ENCODE peak calls at places on chromosomes 7 and 10, in four cellular contexts. H, K, G and Y are unnamed samples.

GRCh38 chr7:151436446-151437162 is 3.3 kb downstream of the CRYGN start:
- DNase-seq in G (no peak), K (no peak), H (no peak), Y (peak)

GRCh38 chr7:1569016-1569415 is 816 bp downstream of the PSMG3 start:
- DNase-seq in G (peak), H (no peak), K (no peak), Y (peak)

GRCh38 chr10:117955171-117955570 is 91.6 kb downstream of the RAB11FIP2 start:
- DNase-seq in H (no peak), G (no peak), K (no peak), Y (no peak)

GRCh38 chr7:102834999-102835398 is 77.8 kb upstream of the LRRC17 start:
- DNase-seq in G (no peak), H (peak), K (no peak), Y (peak)

GRCh38 chr7:101122933-101123702 is 3.8 kb upstream of the SERPINE1 start:
- DNase-seq in G (no peak), K (no peak), H (no peak), Y (no peak)

GRCh38 chr7:30468791-30469190 is 9.8 kb downstream of the NOD1 start:
- DNase-seq in H (no peak), K (no peak), G (no peak), Y (peak)

GRCh38 chr10:11010582-11010981 is 7.1 kb upstream of the CELF2 start:
- DNase-seq in G (no peak), H (no peak), K (no peak), Y (no peak)

GRCh38 chr10:93333278-93333978 is 148.7 kb downstream of the MYOF start:
- DNase-seq in K (peak), G (no peak), H (no peak), Y (no peak)

GRCh38 chr10:131701131-131701947 is 199.5 kb upstream of the PPP2R2D start:
- DNase-seq in K (no peak), H (no peak), G (no peak), Y (no peak)

GRCh38 chr7:24714676-24715010 is 42.6 kb downstream of the GSDME start:
- DNase-seq in G (no peak), K (no peak), H (no peak), Y (no peak)

GRCh38 chr10:47450442-47450841 is 33.5 kb downstream of the ANXA8 start:
- DNase-seq in K (no peak), G (no peak), H (no peak), Y (no peak)

DNA sequence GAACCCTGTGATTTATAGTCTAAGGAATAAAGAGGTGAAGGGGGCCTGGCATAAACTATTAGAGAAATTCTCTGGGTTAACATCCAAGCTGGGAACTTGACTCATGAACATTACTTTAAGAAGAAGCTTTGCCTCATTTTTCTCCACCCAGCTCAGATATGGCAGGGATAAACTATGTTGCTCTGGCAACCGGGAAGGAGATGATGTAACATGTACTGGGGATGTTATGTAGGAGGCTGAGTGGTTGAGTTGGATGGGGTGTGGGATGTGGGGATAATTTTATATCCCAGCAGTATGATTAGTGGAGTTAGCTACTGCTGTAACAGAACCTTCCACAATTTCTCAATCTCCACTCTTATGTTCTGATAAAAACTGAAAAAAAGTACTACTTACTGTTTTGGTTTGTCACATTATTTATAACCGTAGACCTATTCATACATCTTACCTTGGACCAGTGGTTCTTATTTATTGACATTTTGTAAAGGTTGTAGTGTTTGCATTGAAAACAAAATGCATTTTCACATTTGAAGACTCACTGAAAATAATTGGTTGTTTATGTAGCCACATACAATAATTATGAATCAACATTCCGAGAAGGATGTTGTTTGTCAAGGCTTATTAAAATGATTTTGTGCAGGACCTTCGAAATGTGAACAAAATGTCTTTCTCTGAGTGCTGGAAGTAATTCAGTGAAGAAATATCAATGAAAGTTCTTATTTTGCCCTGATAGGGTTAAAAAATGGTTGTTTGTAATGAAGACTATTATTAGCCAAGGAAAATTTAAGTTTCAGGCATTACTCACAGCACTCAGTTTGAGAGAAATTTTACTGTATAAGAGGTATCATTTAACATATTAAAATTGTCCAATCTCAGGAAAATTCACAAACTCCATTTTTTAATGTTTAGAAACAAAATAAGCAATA is 1.3 kb downstream of the OR2F2 start:
- DNase-seq in H (no peak), G (no peak), K (no peak), Y (peak)
- TF ChIP-seq CHD1 in H (no peak), G (no peak), K (no peak), Y (no peak)

GRCh38 chr10:114474989-114475388 is 70.7 kb upstream of the AFAP1L2 start:
- DNase-seq in G (no peak), K (no peak), H (no peak), Y (no peak)

GRCh38 chr10:114473776-114474175 is 69.5 kb upstream of the AFAP1L2 start:
- DNase-seq in H (no peak), K (no peak), G (no peak), Y (no peak)

GRCh38 chr10:114472874-114473248 is 68.6 kb upstream of the AFAP1L2 start:
- DNase-seq in H (no peak), K (no peak), G (no peak), Y (no peak)

GRCh38 chr10:114470956-114471905 is 66.9 kb upstream of the AFAP1L2 start:
- DNase-seq in K (no peak), G (peak), H (peak), Y (peak)

DNA sequence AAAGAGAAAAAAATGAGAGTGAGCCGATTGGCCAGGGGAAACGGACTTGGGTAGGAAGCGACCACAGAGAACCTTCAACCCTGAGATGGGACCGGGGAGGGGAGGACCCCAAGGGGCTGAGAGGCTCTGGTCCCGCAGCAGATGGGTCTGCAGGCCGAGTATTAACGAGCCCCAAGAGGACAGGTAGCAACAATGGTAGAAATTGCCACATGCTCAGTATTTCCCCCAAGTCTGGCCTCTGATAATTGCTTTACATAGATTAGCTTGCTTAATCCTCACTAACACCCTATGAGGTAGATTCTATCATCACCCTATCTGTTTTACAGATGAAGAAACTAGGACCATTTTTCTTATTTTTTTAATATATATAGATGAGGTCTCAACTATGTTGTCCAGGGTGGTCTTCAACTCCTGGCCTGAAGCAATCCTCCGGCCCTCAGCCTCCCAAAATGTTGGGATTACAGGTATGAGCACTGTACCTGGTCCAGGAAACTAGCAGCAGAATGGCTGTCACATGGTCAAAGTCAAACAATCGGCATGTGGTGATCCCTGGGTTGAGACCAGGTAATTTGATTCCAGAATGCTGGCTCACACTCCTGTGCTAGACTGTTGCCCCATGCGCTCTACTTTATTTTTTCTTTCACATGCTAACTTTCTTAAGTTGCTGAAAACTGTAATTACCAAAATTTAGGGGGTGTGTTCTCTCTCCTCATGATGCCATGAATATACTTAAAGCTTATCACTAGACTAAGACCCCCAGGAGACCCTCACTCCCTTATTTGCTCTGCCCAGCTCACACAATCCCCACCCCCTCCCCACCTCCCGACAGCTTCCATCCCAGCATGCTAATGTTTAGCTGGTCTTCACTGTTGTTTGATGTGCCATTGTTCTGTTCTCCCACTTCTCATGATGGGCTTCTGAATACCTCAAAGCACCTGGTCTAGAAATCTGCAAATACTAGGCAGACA is 67.9 kb upstream of the AFAP1L2 start:
- DNase-seq in K (no peak), G (no peak), H (no peak), Y (no peak)
- H3K27ac ChIP-seq in K (no peak), G (no peak), H (no peak), Y (no peak)

GRCh38 chr10:34969171-34969570 is 121.0 kb downstream of the CUL2 start:
- DNase-seq in G (no peak), H (no peak), K (no peak), Y (no peak)

GRCh38 chr10:34967411-34967880 is 122.7 kb downstream of the CUL2 start:
- DNase-seq in H (no peak), K (no peak), G (no peak), Y (peak)

GRCh38 chr10:34964166-34964800 is 125.9 kb downstream of the CUL2 start:
- DNase-seq in G (no peak), H (no peak), K (no peak), Y (no peak)

GRCh38 chr10:34962866-34963265 is 127.3 kb downstream of the CUL2 start:
- DNase-seq in K (no peak), G (no peak), H (no peak), Y (no peak)

DNA sequence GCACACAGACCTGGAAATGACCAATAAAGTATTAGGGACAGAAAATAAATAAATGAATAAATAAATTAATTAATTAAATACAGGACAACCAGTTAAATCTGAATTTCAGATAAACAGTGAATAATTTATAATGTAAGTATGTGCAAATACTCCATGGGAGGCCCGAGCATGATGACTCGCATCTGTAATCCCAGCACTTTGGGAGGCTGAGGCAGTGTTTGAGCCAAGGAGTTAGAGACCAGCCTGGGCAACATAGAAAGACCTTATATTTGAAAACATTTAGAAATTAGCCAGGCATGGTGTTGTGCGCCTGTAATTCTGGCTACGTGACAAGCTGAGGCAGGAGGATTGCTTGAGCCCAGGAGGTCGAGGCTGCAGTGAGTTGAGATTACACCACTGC is 123.7 kb downstream of the CUL2 start:
- DNase-seq in H (no peak), K (no peak), G (no peak), Y (peak)
- TF ChIP-seq CHD1 in H (no peak), K (no peak), G (no peak), Y (no peak)

DNA sequence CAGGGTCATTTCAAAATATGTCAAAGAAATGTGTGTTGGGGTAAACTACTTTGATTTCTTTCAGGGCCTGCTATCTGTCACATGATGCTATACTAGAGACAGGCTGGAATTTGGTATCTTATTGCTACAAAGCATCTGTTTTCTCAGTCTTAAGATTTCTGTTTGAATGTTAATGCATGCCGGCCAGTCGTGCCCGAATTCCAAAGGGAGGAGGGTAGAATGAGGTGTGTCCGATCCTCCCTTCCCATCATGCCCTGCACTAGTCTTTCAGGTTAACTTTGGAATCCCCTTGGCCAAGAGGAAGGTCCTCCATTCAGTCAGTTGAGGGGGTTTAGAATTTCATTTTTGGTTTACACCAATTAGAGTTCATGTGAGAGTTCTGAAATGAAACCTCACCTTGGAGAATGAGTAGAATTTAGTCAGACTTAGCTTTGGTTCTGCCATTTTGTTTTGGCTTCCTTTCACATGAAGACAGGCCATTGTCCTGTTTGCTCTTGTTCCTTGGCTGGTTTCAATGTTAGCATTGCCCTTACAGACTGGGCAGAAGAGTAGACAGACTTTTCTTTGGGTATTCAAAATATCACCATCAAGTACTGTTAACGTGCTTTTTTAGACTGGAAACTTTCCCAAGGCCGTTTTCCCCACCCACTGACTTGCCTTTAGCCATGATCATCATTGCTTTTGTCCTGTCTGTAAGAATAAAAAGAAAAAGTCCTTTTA is 95.8 kb downstream of the CAMK1D start:
- DNase-seq in G (no peak), H (no peak), K (no peak), Y (no peak)
- H3K27ac ChIP-seq in G (no peak), H (no peak), K (no peak), Y (no peak)

GRCh38 chr10:67571503-67571902 is 124.5 kb downstream of the CTNNA3 start:
- DNase-seq in G (no peak), H (no peak), K (no peak), Y (no peak)

GRCh38 chr10:67575530-67575929 is 120.5 kb downstream of the CTNNA3 start:
- DNase-seq in G (no peak), K (no peak), H (no peak), Y (no peak)

GRCh38 chr10:67573484-67573883 is 122.5 kb downstream of the CTNNA3 start:
- DNase-seq in H (no peak), G (no peak), K (no peak), Y (no peak)
- TF ChIP-seq CHD1 in H (no peak), G (no peak), K (no peak), Y (no peak)

DNA sequence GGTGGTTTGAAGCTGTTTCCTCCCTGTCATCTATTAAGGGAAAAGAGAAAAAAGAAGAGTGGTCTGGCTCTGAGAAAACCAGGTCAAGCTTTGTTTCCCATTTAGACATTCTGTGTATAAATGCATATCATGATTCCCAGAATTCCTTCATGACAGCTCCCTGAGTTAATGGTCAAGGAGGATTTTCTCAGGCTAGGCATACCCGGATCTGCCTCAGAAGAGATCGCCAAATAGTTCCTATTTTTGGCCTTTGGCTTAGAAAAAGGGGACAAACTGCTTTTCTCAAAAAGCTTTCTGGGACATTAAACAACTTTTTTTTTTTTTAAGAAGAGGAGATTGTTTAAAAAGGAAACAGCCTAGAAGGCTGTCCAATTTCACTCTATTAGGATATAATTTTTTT is 53.5 kb upstream of the PIP4K2A start:
- DNase-seq in G (no peak), K (no peak), H (no peak), Y (no peak)
- H3K27ac ChIP-seq in G (no peak), K (no peak), H (no peak), Y (no peak)